ENCODE peak calls at places on chromosomes 6 and 20, in six cellular contexts. One of them, this sample, is unnamed.
A peak's percentile ranks its signal among the peaks of the same experiment; 100 is the strongest.

GRCh38 chr6:49423817-49424216 is 39.2 kb downstream of the MMUT start:
- DNase-seq in endothelial cell of umbilical vein: peak; percentile 14
- DNase-seq in CD4-positive, alpha-beta T cell: no peak
- DNase-seq in sigmoid colon: no peak
- DNase-seq in astrocyte: no peak
- DNase-seq in neural progenitor cell: no peak
- DNase-seq in this sample: peak; percentile 10

GRCh38 chr20:1734269-1734858 is 76.8 kb upstream of the SIRPG start:
- DNase-seq in endothelial cell of umbilical vein: peak; percentile 15
- DNase-seq in CD4-positive, alpha-beta T cell: peak; percentile 6
- DNase-seq in sigmoid colon: no peak
- DNase-seq in astrocyte: no peak
- DNase-seq in neural progenitor cell: no peak
- DNase-seq in this sample: peak; percentile 36

GRCh38 chr20:63736893-63737689 is 627 bp downstream of the LIME1 start:
- DNase-seq in endothelial cell of umbilical vein: no peak
- DNase-seq in CD4-positive, alpha-beta T cell: peak; percentile 51
- DNase-seq in sigmoid colon: peak; percentile 71
- DNase-seq in astrocyte: no peak
- DNase-seq in neural progenitor cell: no peak
- DNase-seq in this sample: no peak

GRCh38 chr6:36656441-36656840 is 22.1 kb upstream of the CDKN1A start:
- DNase-seq in endothelial cell of umbilical vein: no peak
- DNase-seq in CD4-positive, alpha-beta T cell: no peak
- DNase-seq in sigmoid colon: no peak
- DNase-seq in astrocyte: peak; percentile 51
- DNase-seq in neural progenitor cell: no peak
- DNase-seq in this sample: peak; percentile 34

GRCh38 chr20:24149175-24149574 is 160.6 kb upstream of the GGTLC1 start:
- DNase-seq in endothelial cell of umbilical vein: no peak
- DNase-seq in CD4-positive, alpha-beta T cell: no peak
- DNase-seq in sigmoid colon: no peak
- DNase-seq in astrocyte: no peak
- DNase-seq in neural progenitor cell: no peak
- DNase-seq in this sample: no peak

GRCh38 chr6:5786321-5787053 is 220.2 kb downstream of the NRN1 start:
- DNase-seq in endothelial cell of umbilical vein: no peak
- DNase-seq in CD4-positive, alpha-beta T cell: no peak
- DNase-seq in sigmoid colon: no peak
- DNase-seq in astrocyte: peak; percentile 13
- DNase-seq in neural progenitor cell: no peak
- DNase-seq in this sample: peak; percentile 80

GRCh38 chr6:150689900-150690590 is 90.4 kb downstream of the PLEKHG1 start:
- DNase-seq in endothelial cell of umbilical vein: peak; percentile 83
- DNase-seq in CD4-positive, alpha-beta T cell: no peak
- DNase-seq in sigmoid colon: no peak
- DNase-seq in astrocyte: no peak
- DNase-seq in neural progenitor cell: no peak
- DNase-seq in this sample: no peak

GRCh38 chr20:56247954-56248782 is at the start of gene MC3R:
- DNase-seq in endothelial cell of umbilical vein: peak; percentile 2
- DNase-seq in CD4-positive, alpha-beta T cell: peak; percentile 5
- DNase-seq in sigmoid colon: no peak
- DNase-seq in astrocyte: peak; percentile 2
- DNase-seq in neural progenitor cell: peak; percentile 75
- DNase-seq in this sample: peak; percentile 39

GRCh38 chr20:18273738-18274137 is 14.6 kb upstream of the ZNF133 start:
- DNase-seq in endothelial cell of umbilical vein: no peak
- DNase-seq in CD4-positive, alpha-beta T cell: no peak
- DNase-seq in sigmoid colon: no peak
- DNase-seq in astrocyte: no peak
- DNase-seq in neural progenitor cell: no peak
- DNase-seq in this sample: no peak

GRCh38 chr6:6004147-6004995 is 2.4 kb downstream of the NRN1 start:
- DNase-seq in endothelial cell of umbilical vein: peak; percentile 61
- DNase-seq in CD4-positive, alpha-beta T cell: no peak
- DNase-seq in sigmoid colon: no peak
- DNase-seq in astrocyte: no peak
- DNase-seq in neural progenitor cell: peak; percentile 67
- DNase-seq in this sample: peak; percentile 17

GRCh38 chr6:136920216-136920857 is 1.8 kb upstream of the SLC35D3 start:
- DNase-seq in endothelial cell of umbilical vein: peak; percentile 5
- DNase-seq in CD4-positive, alpha-beta T cell: no peak
- DNase-seq in sigmoid colon: no peak
- DNase-seq in astrocyte: no peak
- DNase-seq in neural progenitor cell: peak; percentile 4
- DNase-seq in this sample: no peak

GRCh38 chr6:170137911-170138910 is 152.7 kb downstream of the DLL1 start:
- DNase-seq in endothelial cell of umbilical vein: no peak
- DNase-seq in CD4-positive, alpha-beta T cell: no peak
- DNase-seq in sigmoid colon: peak; percentile 56
- DNase-seq in astrocyte: no peak
- DNase-seq in neural progenitor cell: no peak
- DNase-seq in this sample: no peak

GRCh38 chr6:85421963-85422362 is 27.9 kb upstream of the NT5E start:
- DNase-seq in endothelial cell of umbilical vein: peak; percentile 29
- DNase-seq in CD4-positive, alpha-beta T cell: no peak
- DNase-seq in sigmoid colon: no peak
- DNase-seq in astrocyte: peak; percentile 65
- DNase-seq in neural progenitor cell: no peak
- DNase-seq in this sample: no peak

GRCh38 chr20:60648556-60648955 is 603.5 kb upstream of the CDH4 start:
- DNase-seq in endothelial cell of umbilical vein: no peak
- DNase-seq in CD4-positive, alpha-beta T cell: no peak
- DNase-seq in sigmoid colon: no peak
- DNase-seq in astrocyte: no peak
- DNase-seq in neural progenitor cell: no peak
- DNase-seq in this sample: no peak

GRCh38 chr20:9287826-9288225 is 218.9 kb downstream of the PLCB4 start:
- DNase-seq in endothelial cell of umbilical vein: no peak
- DNase-seq in CD4-positive, alpha-beta T cell: no peak
- DNase-seq in sigmoid colon: no peak
- DNase-seq in astrocyte: no peak
- DNase-seq in neural progenitor cell: no peak
- DNase-seq in this sample: no peak

GRCh38 chr6:118896339-118897136 is 2.6 kb downstream of the ASF1A start:
- DNase-seq in endothelial cell of umbilical vein: peak; percentile 76
- DNase-seq in CD4-positive, alpha-beta T cell: no peak
- DNase-seq in sigmoid colon: no peak
- DNase-seq in astrocyte: peak; percentile 60
- DNase-seq in neural progenitor cell: no peak
- DNase-seq in this sample: peak; percentile 78

GRCh38 chr6:31972709-31973350 is 892 bp upstream of the DXO start:
- DNase-seq in endothelial cell of umbilical vein: peak; percentile 23
- DNase-seq in CD4-positive, alpha-beta T cell: no peak
- DNase-seq in sigmoid colon: no peak
- DNase-seq in astrocyte: peak; percentile 61
- DNase-seq in neural progenitor cell: no peak
- DNase-seq in this sample: peak; percentile 32

GRCh38 chr6:149094934-149095341 is 222.6 kb upstream of the TAB2 start:
- DNase-seq in endothelial cell of umbilical vein: no peak
- DNase-seq in CD4-positive, alpha-beta T cell: no peak
- DNase-seq in sigmoid colon: no peak
- DNase-seq in astrocyte: peak; percentile 69
- DNase-seq in neural progenitor cell: no peak
- DNase-seq in this sample: no peak

GRCh38 chr20:56957737-56958553 is 308.5 kb downstream of the BMP7 start:
- DNase-seq in endothelial cell of umbilical vein: no peak
- DNase-seq in CD4-positive, alpha-beta T cell: no peak
- DNase-seq in sigmoid colon: no peak
- DNase-seq in astrocyte: peak; percentile 14
- DNase-seq in neural progenitor cell: peak; percentile 84
- DNase-seq in this sample: no peak

GRCh38 chr6:11364971-11365397 is 132.5 kb upstream of the NEDD9 start:
- DNase-seq in endothelial cell of umbilical vein: peak; percentile 90
- DNase-seq in CD4-positive, alpha-beta T cell: no peak
- DNase-seq in sigmoid colon: no peak
- DNase-seq in astrocyte: no peak
- DNase-seq in neural progenitor cell: no peak
- DNase-seq in this sample: no peak

GRCh38 chr20:28562510-28562898 is 2695.0 kb upstream of the DEFB115 start:
- DNase-seq in endothelial cell of umbilical vein: no peak
- DNase-seq in CD4-positive, alpha-beta T cell: no peak
- DNase-seq in sigmoid colon: no peak
- DNase-seq in astrocyte: peak; percentile 79
- DNase-seq in neural progenitor cell: no peak
- DNase-seq in this sample: no peak

GRCh38 chr6:152368761-152369624 is 268.2 kb downstream of the SYNE1 start:
- DNase-seq in endothelial cell of umbilical vein: peak; percentile 33
- DNase-seq in CD4-positive, alpha-beta T cell: no peak
- DNase-seq in sigmoid colon: peak; percentile 80
- DNase-seq in astrocyte: no peak
- DNase-seq in neural progenitor cell: peak; percentile 55
- DNase-seq in this sample: no peak

GRCh38 chr6:19035454-19035853 is 648.3 kb downstream of the RNF144B start:
- DNase-seq in endothelial cell of umbilical vein: no peak
- DNase-seq in CD4-positive, alpha-beta T cell: no peak
- DNase-seq in sigmoid colon: no peak
- DNase-seq in astrocyte: no peak
- DNase-seq in neural progenitor cell: no peak
- DNase-seq in this sample: no peak

GRCh38 chr6:104640761-104641160 is 219.0 kb downstream of the HACE1 start:
- DNase-seq in endothelial cell of umbilical vein: no peak
- DNase-seq in CD4-positive, alpha-beta T cell: no peak
- DNase-seq in sigmoid colon: no peak
- DNase-seq in astrocyte: no peak
- DNase-seq in neural progenitor cell: no peak
- DNase-seq in this sample: no peak

GRCh38 chr20:23205656-23206055 is 119.5 kb upstream of the CD93 start:
- DNase-seq in endothelial cell of umbilical vein: peak; percentile 76
- DNase-seq in CD4-positive, alpha-beta T cell: no peak
- DNase-seq in sigmoid colon: peak; percentile 93
- DNase-seq in astrocyte: peak; percentile 40
- DNase-seq in neural progenitor cell: peak; percentile 72
- DNase-seq in this sample: no peak

GRCh38 chr6:70763754-70764153 is 96.1 kb downstream of the SMAP1 start:
- DNase-seq in endothelial cell of umbilical vein: no peak
- DNase-seq in CD4-positive, alpha-beta T cell: no peak
- DNase-seq in sigmoid colon: no peak
- DNase-seq in astrocyte: peak; percentile 0
- DNase-seq in neural progenitor cell: no peak
- DNase-seq in this sample: peak; percentile 8

GRCh38 chr20:54794110-54794509 is 318.7 kb downstream of the DOK5 start:
- DNase-seq in endothelial cell of umbilical vein: no peak
- DNase-seq in CD4-positive, alpha-beta T cell: no peak
- DNase-seq in sigmoid colon: no peak
- DNase-seq in astrocyte: no peak
- DNase-seq in neural progenitor cell: no peak
- DNase-seq in this sample: no peak

GRCh38 chr6:81834141-81834621 is 81.7 kb upstream of the TENT5A start:
- DNase-seq in endothelial cell of umbilical vein: no peak
- DNase-seq in CD4-positive, alpha-beta T cell: no peak
- DNase-seq in sigmoid colon: no peak
- DNase-seq in astrocyte: peak; percentile 67
- DNase-seq in neural progenitor cell: no peak
- DNase-seq in this sample: no peak

GRCh38 chr6:29005183-29005885 is at the start of gene ZNF311:
- DNase-seq in endothelial cell of umbilical vein: peak; percentile 57
- DNase-seq in CD4-positive, alpha-beta T cell: no peak
- DNase-seq in sigmoid colon: peak; percentile 77
- DNase-seq in astrocyte: peak; percentile 52
- DNase-seq in neural progenitor cell: peak; percentile 34
- DNase-seq in this sample: peak; percentile 69

GRCh38 chr20:19855426-19855825 is 97.4 kb downstream of the RIN2 start:
- DNase-seq in endothelial cell of umbilical vein: peak; percentile 26
- DNase-seq in CD4-positive, alpha-beta T cell: no peak
- DNase-seq in sigmoid colon: no peak
- DNase-seq in astrocyte: no peak
- DNase-seq in neural progenitor cell: no peak
- DNase-seq in this sample: no peak

GRCh38 chr6:149264629-149265028 is 52.9 kb upstream of the TAB2 start:
- DNase-seq in endothelial cell of umbilical vein: no peak
- DNase-seq in CD4-positive, alpha-beta T cell: peak; percentile 27
- DNase-seq in sigmoid colon: no peak
- DNase-seq in astrocyte: no peak
- DNase-seq in neural progenitor cell: peak; percentile 31
- DNase-seq in this sample: no peak

GRCh38 chr20:44004306-44004915 is 89.8 kb downstream of the TOX2 start:
- DNase-seq in endothelial cell of umbilical vein: no peak
- DNase-seq in CD4-positive, alpha-beta T cell: no peak
- DNase-seq in sigmoid colon: no peak
- DNase-seq in astrocyte: no peak
- DNase-seq in neural progenitor cell: no peak
- DNase-seq in this sample: no peak
- TF ChIP-seq CTCF in endothelial cell of umbilical vein: no peak
- TF ChIP-seq CTCF in CD4-positive, alpha-beta T cell: no peak
- TF ChIP-seq CTCF in sigmoid colon: no peak
- TF ChIP-seq CTCF in astrocyte: no peak
- TF ChIP-seq CTCF in neural progenitor cell: no peak
- TF ChIP-seq CTCF in this sample: no peak

DNA sequence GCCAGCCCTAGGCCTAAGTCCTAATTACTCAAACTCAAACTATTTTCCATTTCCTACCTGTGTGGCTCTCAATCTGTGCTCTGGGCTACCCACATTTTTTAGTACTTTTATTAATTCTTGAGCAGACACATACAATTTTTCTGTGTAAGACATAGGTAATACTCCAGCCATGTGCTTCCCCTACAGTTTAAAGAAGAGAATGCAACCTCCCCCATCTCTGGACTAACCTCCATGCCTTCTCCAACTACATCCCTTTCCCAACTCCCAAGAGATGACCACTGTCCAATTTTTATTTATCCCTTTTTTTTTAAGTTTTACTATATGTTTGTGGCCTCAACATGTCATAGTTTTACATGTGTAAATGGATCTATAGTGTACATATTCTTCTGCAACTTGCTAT is 5.8 kb downstream of the HMGN4 start:
- DNase-seq in endothelial cell of umbilical vein: peak; percentile 21
- DNase-seq in CD4-positive, alpha-beta T cell: no peak
- DNase-seq in sigmoid colon: no peak
- DNase-seq in astrocyte: no peak
- DNase-seq in neural progenitor cell: no peak
- DNase-seq in this sample: no peak
- TF ChIP-seq CTCF in endothelial cell of umbilical vein: peak; percentile 18
- TF ChIP-seq CTCF in CD4-positive, alpha-beta T cell: peak; percentile 25
- TF ChIP-seq CTCF in sigmoid colon: no peak
- TF ChIP-seq CTCF in astrocyte: peak; percentile 42
- TF ChIP-seq CTCF in neural progenitor cell: peak; percentile 31
- TF ChIP-seq CTCF in this sample: peak; percentile 50

DNA sequence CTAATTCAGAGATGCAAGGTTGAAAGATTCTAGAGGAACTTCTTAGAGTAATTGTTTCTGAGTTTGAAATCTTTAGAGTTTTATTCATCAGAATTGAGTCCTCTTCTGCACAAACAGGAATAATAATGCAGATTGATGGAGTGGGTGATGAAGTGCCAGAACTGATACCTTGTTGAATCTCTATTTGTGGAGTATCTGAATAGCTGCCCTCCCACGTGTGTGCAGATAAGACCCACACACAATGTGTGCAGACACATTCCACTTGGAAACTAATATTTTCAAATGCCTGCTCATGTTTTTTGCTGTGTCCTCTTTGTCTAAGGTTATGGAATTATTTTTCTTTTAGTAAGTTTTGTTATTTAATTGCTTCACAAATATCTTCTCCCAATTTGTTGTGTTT is 1167.8 kb upstream of the MAP3K7 start:
- DNase-seq in endothelial cell of umbilical vein: no peak
- DNase-seq in CD4-positive, alpha-beta T cell: no peak
- DNase-seq in sigmoid colon: no peak
- DNase-seq in astrocyte: no peak
- DNase-seq in neural progenitor cell: no peak
- DNase-seq in this sample: no peak
- TF ChIP-seq CTCF in endothelial cell of umbilical vein: no peak
- TF ChIP-seq CTCF in CD4-positive, alpha-beta T cell: no peak
- TF ChIP-seq CTCF in sigmoid colon: no peak
- TF ChIP-seq CTCF in astrocyte: no peak
- TF ChIP-seq CTCF in neural progenitor cell: no peak
- TF ChIP-seq CTCF in this sample: no peak

GRCh38 chr20:43715511-43715910 is 11.3 kb downstream of the GTSF1L start:
- DNase-seq in endothelial cell of umbilical vein: no peak
- DNase-seq in CD4-positive, alpha-beta T cell: no peak
- DNase-seq in sigmoid colon: no peak
- DNase-seq in astrocyte: no peak
- DNase-seq in neural progenitor cell: no peak
- DNase-seq in this sample: no peak
- TF ChIP-seq CTCF in endothelial cell of umbilical vein: no peak
- TF ChIP-seq CTCF in CD4-positive, alpha-beta T cell: no peak
- TF ChIP-seq CTCF in sigmoid colon: no peak
- TF ChIP-seq CTCF in astrocyte: no peak
- TF ChIP-seq CTCF in neural progenitor cell: no peak
- TF ChIP-seq CTCF in this sample: no peak